ENCODE peak calls at places on chromosomes 4 and X, in seven cellular contexts. A is A549, J is uterus, N is spleen, E is stomach, V is esophagus squamous epithelium, O is testis. U is an unnamed sample. For H3K4me1, the result is how much of the 10 kb centered on the place peaks cover.

GRCh38 chr4:88008624-88009235 is 1.3 kb downstream of the PKD2 start:
- DNase-seq in O (no peak), A (no peak), J (no peak), N (no peak), E (no peak), V (no peak), U (no peak)

GRCh38 chrX:15151267-15152196 is 118.4 kb downstream of the ASB9 start:
- DNase-seq in A (no peak), E (no peak), N (no peak), V (no peak), J (no peak), O (no peak), U (no peak)

GRCh38 chr4:2763511-2763967 is 7.4 kb upstream of the TNIP2 start:
- DNase-seq in A (no peak), V (no peak), O (no peak), N (peak), J (no peak), E (no peak), U (no peak)

GRCh38 chr4:42420120-42420519 is 22.8 kb downstream of the SHISA3 start:
- DNase-seq in O (no peak), E (no peak), V (no peak), N (no peak), J (no peak), A (no peak), U (no peak)

GRCh38 chr4:165684177-165684870 is 188.7 kb upstream of the TLL1 start:
- DNase-seq in O (no peak), A (no peak), V (no peak), E (no peak), J (no peak), N (no peak), U (no peak)

GRCh38 chr4:152454398-152455011 is 81.4 kb downstream of the FBXW7 start:
- DNase-seq in N (no peak), E (no peak), A (peak), V (no peak), J (no peak), O (no peak), U (no peak)

GRCh38 chr4:86522349-86522748 is 71.8 kb upstream of the PTPN13 start:
- DNase-seq in V (no peak), A (no peak), E (no peak), O (no peak), J (no peak), N (no peak), U (no peak)

GRCh38 chr4:117154251-117154650 is 68.9 kb upstream of the TRAM1L1 start:
- DNase-seq in V (no peak), J (no peak), N (no peak), A (no peak), E (no peak), O (no peak), U (no peak)

GRCh38 chrX:97517763-97518162 is 634.1 kb downstream of the RPA4 start:
- DNase-seq in O (no peak), J (no peak), A (no peak), V (no peak), N (no peak), E (no peak), U (no peak)

GRCh38 chr4:52892880-52893279 is 30.8 kb downstream of the RASL11B start:
- DNase-seq in A (no peak), O (no peak), E (no peak), V (no peak), N (no peak), J (no peak), U (no peak)

GRCh38 chrX:17637235-17637634 is 100.1 kb upstream of the SCML1 start:
- DNase-seq in E (no peak), V (no peak), N (no peak), A (no peak), J (no peak), O (no peak), U (no peak)

GRCh38 chrX:139554367-139554766 is 23.8 kb downstream of the F9 start:
- DNase-seq in E (no peak), O (no peak), N (no peak), J (no peak), V (no peak), A (no peak), U (no peak)

GRCh38 chr4:86876894-86877685 is 15.1 kb downstream of the C4orf36 start:
- DNase-seq in V (no peak), E (no peak), J (no peak), O (no peak), N (no peak), A (no peak), U (no peak)

GRCh38 chr4:74531952-74532794 is 87.2 kb downstream of the AREG start:
- DNase-seq in E (no peak), V (no peak), A (peak), N (no peak), J (no peak), O (peak), U (no peak)

GRCh38 chr4:150106886-150107285 is 28.6 kb downstream of the DCLK2 start:
- DNase-seq in O (no peak), A (no peak), J (no peak), V (no peak), N (no peak), E (no peak), U (no peak)

GRCh38 chr4:26048378-26048882 is 134.4 kb downstream of the SMIM20 start:
- DNase-seq in V (no peak), A (no peak), E (no peak), N (no peak), J (peak), O (peak), U (peak)

GRCh38 chrX:109619816-109620215 is 5.2 kb downstream of the KCNE5 start:
- DNase-seq in J (no peak), A (no peak), O (no peak), V (no peak), N (no peak), E (no peak), U (no peak)

GRCh38 chr4:4387531-4388311 is 819 bp downstream of the NSG1 start:
- DNase-seq in V (no peak), N (no peak), J (no peak), O (no peak), E (no peak), A (no peak), U (peak)

GRCh38 chr4:156536661-156537060 is 434.9 kb downstream of the PDGFC start:
- DNase-seq in O (no peak), N (no peak), V (no peak), A (no peak), E (no peak), J (peak), U (no peak)

GRCh38 chrX:9659571-9660195 is 106.0 kb downstream of the GPR143 start:
- DNase-seq in A (no peak), J (no peak), V (no peak), E (no peak), N (no peak), O (no peak), U (no peak)

GRCh38 chr4:88759039-88759631 is 61.5 kb upstream of the NAP1L5 start:
- DNase-seq in A (no peak), J (no peak), V (no peak), O (peak), N (no peak), E (no peak), U (no peak)

GRCh38 chrX:149512225-149512885 is 7.2 kb upstream of the IDS start:
- DNase-seq in J (peak), V (no peak), E (peak), O (peak), N (no peak), A (peak), U (no peak)

GRCh38 chr4:77579406-77580076 is 26.1 kb upstream of the CXCL13 start:
- DNase-seq in N (no peak), O (no peak), J (no peak), E (no peak), V (no peak), A (peak), U (no peak)

GRCh38 chr4:166896254-166896653 is 338.0 kb downstream of the SPOCK3 start:
- DNase-seq in A (no peak), N (no peak), J (no peak), V (no peak), O (no peak), E (no peak), U (no peak)

GRCh38 chr4:94305468-94306225 is 37.0 kb downstream of the HPGDS start:
- DNase-seq in J (no peak), O (no peak), A (no peak), V (no peak), N (no peak), E (no peak), U (no peak)

GRCh38 chrX:80246273-80246672 is 174.0 kb upstream of the TENT5D start:
- DNase-seq in A (no peak), V (no peak), J (no peak), E (no peak), N (no peak), O (no peak), U (no peak)

GRCh38 chr4:88522702-88523324 is 763 bp downstream of the PYURF start:
- DNase-seq in O (peak), N (peak), J (peak), V (no peak), A (peak), E (peak), U (peak)

GRCh38 chr4:81507530-81507929 is 35.8 kb upstream of the RASGEF1B start:
- DNase-seq in A (no peak), E (no peak), V (no peak), J (no peak), N (no peak), O (no peak), U (no peak)

GRCh38 chrX:55867254-55867653 is 149.7 kb downstream of the RRAGB start:
- DNase-seq in V (no peak), J (no peak), O (no peak), N (no peak), A (no peak), E (no peak), U (no peak)

GRCh38 chr4:69760455-69760854 is at the start of gene SULT1B1:
- DNase-seq in O (no peak), A (no peak), J (no peak), N (peak), E (peak), V (no peak), U (no peak)
- TF ChIP-seq POLR2A in O (no peak), A (no peak), J (no peak), N (no peak), E (no peak), V (no peak), U (no peak)

DNA sequence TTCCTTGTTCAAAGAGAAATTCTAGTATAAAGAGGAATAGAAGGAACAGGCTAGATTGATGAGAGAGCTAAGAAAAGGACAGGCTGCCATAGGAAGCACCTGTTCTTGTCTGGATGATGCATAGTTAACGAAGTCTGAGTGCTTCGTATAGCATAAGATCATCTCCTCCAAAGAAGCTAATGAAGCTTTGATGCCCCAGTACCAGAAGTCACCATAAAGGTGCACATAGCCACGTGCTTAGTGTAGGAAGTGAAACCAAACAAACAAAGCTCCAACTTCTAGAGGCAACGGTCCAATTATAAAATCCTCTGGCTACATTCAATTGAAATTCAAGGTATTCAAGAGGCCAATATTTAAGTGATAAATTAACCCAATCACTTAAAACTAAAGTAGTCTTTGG is 31.0 kb downstream of the AFAP1 start:
- DNase-seq in N (no peak), E (no peak), V (no peak), O (no peak), J (no peak), A (no peak), U (no peak)
- H3K4me1 ChIP-seq in N (under half), E (under half), V (under half), O (under half), J (under half), A (half or more), U (under half)

GRCh38 chr4:123350191-123350544 is 46.4 kb upstream of the SPRY1 start:
- DNase-seq in O (peak), E (peak), V (no peak), A (no peak), J (no peak), N (no peak), U (no peak)

GRCh38 chr4:123350726-123351125 is 45.9 kb upstream of the SPRY1 start:
- DNase-seq in A (no peak), J (no peak), E (no peak), N (no peak), V (no peak), O (no peak), U (no peak)

GRCh38 chr4:123352966-123353365 is 43.6 kb upstream of the SPRY1 start:
- DNase-seq in A (no peak), E (no peak), J (no peak), V (no peak), N (no peak), O (no peak), U (no peak)

GRCh38 chr4:123352240-123352945 is 44.2 kb upstream of the SPRY1 start:
- DNase-seq in A (no peak), J (no peak), E (no peak), O (no peak), V (no peak), N (no peak), U (no peak)

GRCh38 chr4:123351713-123352112 is 44.9 kb upstream of the SPRY1 start:
- DNase-seq in A (no peak), E (no peak), O (no peak), V (no peak), J (no peak), N (no peak), U (no peak)
- TF ChIP-seq POLR2A in A (no peak), E (no peak), O (no peak), V (no peak), J (no peak), N (no peak), U (no peak)

DNA sequence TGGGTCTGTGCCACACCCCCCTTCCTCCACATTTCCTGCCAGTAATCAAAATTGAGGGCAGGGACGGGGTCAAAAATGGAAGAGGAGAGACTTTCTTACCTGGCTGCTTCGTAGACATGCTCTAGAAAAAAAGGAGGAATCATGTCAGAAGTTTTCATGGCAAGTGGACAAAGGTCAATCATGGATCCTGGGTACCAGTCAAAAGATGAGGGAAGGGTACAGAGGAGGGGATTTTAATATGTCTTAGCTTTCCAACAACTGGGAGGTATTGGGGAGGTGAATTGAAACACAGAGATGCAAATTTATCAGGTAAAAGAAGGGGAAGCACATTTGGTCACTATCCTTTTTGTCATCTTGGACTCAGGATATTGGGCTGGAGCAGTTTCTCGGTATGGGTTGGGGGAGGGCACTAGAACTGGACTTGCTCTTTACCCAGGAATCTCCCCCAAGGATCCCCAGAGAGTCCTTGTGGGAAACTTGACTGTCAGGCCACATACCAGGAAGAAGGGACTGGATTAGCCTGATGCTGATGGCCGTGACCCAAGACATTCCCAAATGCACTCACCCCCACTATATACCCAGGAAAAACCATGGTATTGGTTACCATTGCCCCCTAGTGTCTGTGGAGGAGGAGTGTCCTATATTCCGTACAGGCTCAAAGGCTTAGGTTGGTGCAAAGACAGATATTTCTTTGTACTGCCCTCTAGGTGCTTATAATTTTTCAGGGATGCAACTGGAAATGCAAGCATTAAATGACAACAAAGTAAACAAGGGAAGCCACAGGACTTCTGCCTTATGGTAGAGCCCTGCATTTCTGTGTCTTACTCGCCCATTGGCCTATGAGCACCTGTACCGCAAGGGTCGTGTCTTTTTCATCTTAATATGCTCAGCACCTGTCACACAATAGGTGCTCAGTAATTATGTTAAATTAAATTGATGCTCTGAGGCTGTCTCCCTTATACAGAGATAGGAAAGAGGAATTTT is 16.8 kb downstream of the VSIG4 start:
- DNase-seq in O (no peak), N (no peak), A (no peak), J (no peak), V (no peak), E (no peak), U (no peak)
- H3K4me1 ChIP-seq in O (under half), N (under half), A (under half), J (under half), V (under half), E (under half), U (under half)

GRCh38 chrX:137363559-137363958 is 202.4 kb upstream of the ZIC3 start:
- DNase-seq in V (no peak), A (no peak), E (no peak), J (no peak), N (no peak), O (no peak), U (no peak)
- TF ChIP-seq POLR2A in V (no peak), A (no peak), E (no peak), J (no peak), N (no peak), O (no peak), U (no peak)

DNA sequence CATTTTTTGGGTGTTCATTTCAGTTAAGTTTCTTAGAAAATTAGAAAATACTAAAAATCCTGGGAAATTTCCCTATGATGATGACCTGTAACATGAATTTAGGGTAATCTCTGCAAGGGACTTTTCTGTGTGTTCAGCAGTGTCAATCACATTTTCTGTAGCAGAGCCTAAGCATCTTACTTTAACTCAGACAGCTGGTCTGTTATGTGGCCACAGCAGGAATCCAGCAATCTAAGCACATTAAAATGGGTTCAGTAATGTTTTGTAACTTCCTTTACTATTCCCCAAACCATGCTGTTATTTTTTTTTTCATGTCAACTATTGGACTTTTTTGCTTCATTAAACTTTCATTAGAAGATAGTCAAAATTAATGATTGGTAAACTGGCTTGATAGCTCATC is 168.2 kb upstream of the PACRGL start:
- DNase-seq in E (no peak), J (no peak), A (no peak), V (no peak), O (no peak), N (no peak), U (no peak)
- H3K4me1 ChIP-seq in E (under half), J (under half), A (under half), V (under half), O (under half), N (under half), U (under half)

GRCh38 chr4:122412547-122412946 is 33.7 kb downstream of the ADAD1 start:
- DNase-seq in A (no peak), V (no peak), E (no peak), N (no peak), J (no peak), O (no peak), U (no peak)
- TF ChIP-seq POLR2A in A (no peak), V (no peak), E (no peak), N (no peak), J (no peak), O (no peak), U (no peak)

DNA sequence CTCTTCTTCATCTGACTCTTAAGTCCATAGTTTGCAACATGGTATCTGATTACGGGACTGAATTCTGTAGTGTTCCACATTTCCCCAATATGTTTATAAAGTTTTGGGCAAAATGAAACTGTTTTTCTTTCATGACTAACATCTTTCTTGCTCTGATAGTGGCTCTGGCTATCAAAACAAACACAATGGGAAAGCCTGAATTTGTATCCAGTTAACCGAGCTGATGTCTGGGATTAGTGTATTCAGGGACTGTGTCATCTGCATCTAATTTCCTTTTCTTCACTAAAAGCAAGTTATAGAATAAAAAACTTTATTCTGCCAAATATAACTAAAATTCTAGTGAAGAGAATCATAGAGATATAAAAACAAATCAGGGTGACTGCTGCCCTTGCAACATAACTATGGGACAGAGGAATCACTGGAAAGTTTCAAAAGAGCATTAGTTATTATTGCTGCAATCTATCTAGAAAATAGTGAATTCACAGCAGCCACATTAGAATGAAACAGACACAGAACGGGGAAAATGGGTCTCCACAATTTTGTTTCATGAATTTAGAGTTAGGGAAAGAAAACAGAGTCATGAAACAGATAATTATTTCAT is 61.3 kb downstream of the ANTXR2 start:
- DNase-seq in J (no peak), O (no peak), V (no peak), A (no peak), N (no peak), E (no peak), U (no peak)
- H3K4me1 ChIP-seq in J (under half), O (under half), V (under half), A (under half), N (under half), E (under half), U (under half)

DNA sequence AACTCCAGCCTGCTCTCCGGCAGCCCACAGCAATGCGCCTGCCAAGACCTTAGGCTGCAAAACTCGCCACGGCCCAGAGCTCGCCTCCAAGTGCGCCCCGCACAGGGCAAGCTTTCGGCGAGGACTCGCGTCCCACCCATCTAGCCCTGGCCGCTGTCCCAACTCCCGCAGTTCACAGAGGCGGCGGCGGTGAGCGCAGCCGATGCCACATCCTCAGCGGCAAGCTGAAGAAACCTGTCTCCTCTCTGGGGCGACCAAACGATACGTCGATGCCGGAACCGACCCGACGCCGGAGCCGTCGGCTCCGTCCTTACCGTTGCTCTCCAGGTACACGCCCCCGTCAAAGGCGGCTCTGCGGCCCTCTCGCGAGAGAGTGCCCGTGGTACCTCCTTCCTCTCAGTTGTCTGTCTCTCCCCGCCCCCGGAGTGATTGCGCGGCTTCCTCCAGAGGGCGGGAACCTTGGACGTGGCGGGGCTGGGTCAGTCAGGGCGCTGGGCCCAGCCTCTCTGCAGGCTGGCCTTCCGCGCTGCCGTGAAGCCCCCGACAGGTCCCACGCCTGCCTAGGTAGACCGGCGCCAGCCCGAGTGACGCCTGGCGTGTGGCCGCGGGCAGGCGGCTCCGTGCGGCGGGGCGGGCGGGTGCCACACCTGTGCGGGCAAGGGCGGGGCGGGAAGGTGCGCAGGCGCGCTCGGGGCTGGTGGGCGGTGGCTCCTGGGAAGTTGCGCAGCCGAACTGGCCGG is 380 bp upstream of the RAB33B start:
- DNase-seq in O (peak), J (peak), A (peak), N (peak), E (peak), V (peak), U (peak)
- TF ChIP-seq POLR2A in O (peak), J (peak), A (peak), N (peak), E (peak), V (no peak), U (peak)

GRCh38 chrX:120750381-120750780 is 120.5 kb upstream of the C1GALT1C1 start:
- DNase-seq in N (no peak), A (no peak), V (no peak), J (no peak), O (no peak), E (no peak), U (no peak)
- H3K4me1 ChIP-seq in N (under half), A (under half), V (under half), J (under half), O (under half), E (under half), U (under half)

U was measured in ovary.